ENCODE peak calls at places on chromosomes 3 and 15, in seven cellular contexts. One of them, this sample, is unnamed.

GRCh38 chr15:69697913-69698312 is 245.3 kb downstream of the RPLP1 start:
- DNase-seq in esophagus muscularis mucosa: no peak
- DNase-seq in K562: no peak
- DNase-seq in spleen: no peak
- DNase-seq in breast epithelium: no peak
- DNase-seq in transverse colon: no peak
- DNase-seq in stomach: no peak
- DNase-seq in this sample: no peak

GRCh38 chr3:78258798-78259197 is 1218.9 kb downstream of the ROBO2 start:
- DNase-seq in transverse colon: no peak
- DNase-seq in spleen: no peak
- DNase-seq in K562: no peak
- DNase-seq in stomach: no peak
- DNase-seq in esophagus muscularis mucosa: no peak
- DNase-seq in breast epithelium: no peak
- DNase-seq in this sample: no peak

GRCh38 chr15:37289109-37289765 is 188.9 kb upstream of the MEIS2 start:
- DNase-seq in breast epithelium: no peak
- DNase-seq in transverse colon: no peak
- DNase-seq in spleen: no peak
- DNase-seq in esophagus muscularis mucosa: no peak
- DNase-seq in K562: no peak
- DNase-seq in stomach: no peak
- DNase-seq in this sample: no peak

GRCh38 chr3:85838921-85839320 is 880.1 kb downstream of the CADM2 start:
- DNase-seq in transverse colon: no peak
- DNase-seq in spleen: no peak
- DNase-seq in esophagus muscularis mucosa: no peak
- DNase-seq in K562: no peak
- DNase-seq in breast epithelium: no peak
- DNase-seq in stomach: no peak
- DNase-seq in this sample: no peak

GRCh38 chr3:55884491-55885285 is 397.6 kb upstream of the WNT5A start:
- DNase-seq in stomach: no peak
- DNase-seq in breast epithelium: no peak
- DNase-seq in esophagus muscularis mucosa: no peak
- DNase-seq in transverse colon: no peak
- DNase-seq in K562: no peak
- DNase-seq in spleen: no peak
- DNase-seq in this sample: no peak

GRCh38 chr3:31159331-31160039 is 265.0 kb upstream of the GADL1 start:
- DNase-seq in breast epithelium: no peak
- DNase-seq in spleen: no peak
- DNase-seq in transverse colon: no peak
- DNase-seq in stomach: no peak
- DNase-seq in esophagus muscularis mucosa: no peak
- DNase-seq in K562: no peak
- DNase-seq in this sample: no peak

GRCh38 chr3:61996351-61996750 is 377.0 kb downstream of the FEZF2 start:
- DNase-seq in spleen: no peak
- DNase-seq in transverse colon: no peak
- DNase-seq in esophagus muscularis mucosa: no peak
- DNase-seq in K562: no peak
- DNase-seq in breast epithelium: no peak
- DNase-seq in stomach: no peak
- DNase-seq in this sample: no peak

GRCh38 chr15:35736150-35736549 is 190.2 kb upstream of the DPH6 start:
- DNase-seq in K562: no peak
- DNase-seq in stomach: peak
- DNase-seq in spleen: no peak
- DNase-seq in breast epithelium: no peak
- DNase-seq in esophagus muscularis mucosa: no peak
- DNase-seq in transverse colon: no peak
- DNase-seq in this sample: no peak

GRCh38 chr3:50759015-50759414 is 84.3 kb downstream of the DOCK3 start:
- DNase-seq in breast epithelium: no peak
- DNase-seq in transverse colon: no peak
- DNase-seq in stomach: no peak
- DNase-seq in esophagus muscularis mucosa: no peak
- DNase-seq in K562: no peak
- DNase-seq in spleen: no peak
- DNase-seq in this sample: no peak

GRCh38 chr3:172562881-172563835 is 39.9 kb upstream of the TNFSF10 start:
- DNase-seq in spleen: no peak
- DNase-seq in transverse colon: no peak
- DNase-seq in stomach: no peak
- DNase-seq in esophagus muscularis mucosa: no peak
- DNase-seq in K562: no peak
- DNase-seq in breast epithelium: no peak
- DNase-seq in this sample: no peak

GRCh38 chr15:55628369-55628730 is 40.2 kb upstream of the PYGO1 start:
- DNase-seq in K562: no peak
- DNase-seq in esophagus muscularis mucosa: no peak
- DNase-seq in stomach: no peak
- DNase-seq in spleen: no peak
- DNase-seq in breast epithelium: no peak
- DNase-seq in transverse colon: no peak
- DNase-seq in this sample: no peak

GRCh38 chr3:43246956-43247355 is 39.4 kb upstream of the SNRK start:
- DNase-seq in esophagus muscularis mucosa: peak
- DNase-seq in K562: no peak
- DNase-seq in breast epithelium: no peak
- DNase-seq in spleen: no peak
- DNase-seq in stomach: no peak
- DNase-seq in transverse colon: peak
- DNase-seq in this sample: no peak

GRCh38 chr3:127889461-127889863 is 25.6 kb upstream of the KBTBD12 start:
- DNase-seq in stomach: no peak
- DNase-seq in transverse colon: no peak
- DNase-seq in breast epithelium: no peak
- DNase-seq in spleen: no peak
- DNase-seq in esophagus muscularis mucosa: no peak
- DNase-seq in K562: no peak
- DNase-seq in this sample: no peak

GRCh38 chr3:22159004-22159695 is 408.1 kb upstream of the ZNF385D start:
- DNase-seq in K562: no peak
- DNase-seq in breast epithelium: no peak
- DNase-seq in transverse colon: no peak
- DNase-seq in stomach: no peak
- DNase-seq in esophagus muscularis mucosa: no peak
- DNase-seq in spleen: no peak
- DNase-seq in this sample: no peak

DNA sequence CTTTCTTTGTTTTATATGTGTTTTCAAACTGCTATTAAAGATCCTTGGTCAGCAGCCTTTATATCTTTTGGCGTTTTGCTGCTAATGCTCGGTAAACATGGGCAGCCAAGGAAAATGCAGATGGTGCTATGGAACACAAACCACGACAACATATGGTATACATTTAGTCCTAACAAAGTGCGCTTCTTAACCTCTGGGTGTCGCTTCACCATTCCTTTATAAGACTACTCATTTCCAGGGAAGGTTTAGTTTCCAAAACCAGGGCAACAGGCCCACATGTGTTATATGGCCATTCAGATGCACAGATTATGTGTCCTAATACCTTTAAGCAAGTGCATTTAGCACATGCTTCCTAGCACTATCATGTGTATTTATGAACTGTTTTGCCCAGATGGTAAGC is 14.7 kb downstream of the SHOX2 start:
- DNase-seq in spleen: no peak
- DNase-seq in breast epithelium: no peak
- DNase-seq in esophagus muscularis mucosa: no peak
- DNase-seq in stomach: no peak
- DNase-seq in transverse colon: no peak
- DNase-seq in K562: peak
- DNase-seq in this sample: no peak
- TF ChIP-seq CTCF in spleen: no peak
- TF ChIP-seq CTCF in breast epithelium: no peak
- TF ChIP-seq CTCF in esophagus muscularis mucosa: no peak
- TF ChIP-seq CTCF in stomach: peak
- TF ChIP-seq CTCF in transverse colon: no peak
- TF ChIP-seq CTCF in K562: peak
- TF ChIP-seq CTCF in this sample: no peak

GRCh38 chr15:34216527-34217270 is 6.8 kb upstream of the KATNBL1 start:
- DNase-seq in transverse colon: no peak
- DNase-seq in stomach: no peak
- DNase-seq in spleen: no peak
- DNase-seq in esophagus muscularis mucosa: no peak
- DNase-seq in K562: no peak
- DNase-seq in breast epithelium: no peak
- DNase-seq in this sample: no peak

GRCh38 chr15:34214135-34214534 is 4.2 kb upstream of the KATNBL1 start:
- DNase-seq in breast epithelium: no peak
- DNase-seq in stomach: no peak
- DNase-seq in K562: no peak
- DNase-seq in esophagus muscularis mucosa: no peak
- DNase-seq in spleen: no peak
- DNase-seq in transverse colon: no peak
- DNase-seq in this sample: no peak

GRCh38 chr15:34209421-34210282 is at the start of gene KATNBL1:
- DNase-seq in K562: peak
- DNase-seq in transverse colon: peak
- DNase-seq in breast epithelium: peak
- DNase-seq in spleen: peak
- DNase-seq in stomach: peak
- DNase-seq in esophagus muscularis mucosa: peak
- DNase-seq in this sample: no peak

GRCh38 chr15:34217587-34218225 is 7.1 kb upstream of the EMC4 start:
- DNase-seq in esophagus muscularis mucosa: no peak
- DNase-seq in K562: no peak
- DNase-seq in spleen: no peak
- DNase-seq in stomach: no peak
- DNase-seq in breast epithelium: no peak
- DNase-seq in transverse colon: no peak
- DNase-seq in this sample: no peak

DNA sequence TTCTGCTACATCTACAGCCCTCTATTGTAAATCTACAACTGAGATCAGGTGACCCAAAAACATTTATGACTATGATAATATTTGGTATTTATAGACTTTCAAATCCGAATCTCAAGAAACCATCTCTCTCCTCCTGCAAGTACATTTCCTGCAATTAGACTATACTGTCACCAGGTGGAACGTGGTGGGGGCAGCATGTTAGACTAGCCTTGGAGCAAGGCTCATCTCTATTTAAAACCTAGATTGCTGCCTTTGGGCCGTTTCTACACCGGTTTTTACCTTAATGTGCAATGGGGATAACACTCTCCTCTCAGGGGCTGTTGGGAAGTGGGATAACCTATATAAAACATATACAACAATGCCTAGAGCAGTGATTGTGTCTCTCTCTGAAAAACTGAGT is 3.8 kb upstream of the KATNBL1 start:
- DNase-seq in K562: no peak
- DNase-seq in stomach: no peak
- DNase-seq in transverse colon: no peak
- DNase-seq in esophagus muscularis mucosa: no peak
- DNase-seq in breast epithelium: no peak
- DNase-seq in spleen: no peak
- DNase-seq in this sample: no peak
- TF ChIP-seq POLR2AphosphoS5 in K562: no peak
- TF ChIP-seq POLR2AphosphoS5 in stomach: no peak
- TF ChIP-seq POLR2AphosphoS5 in transverse colon: no peak
- TF ChIP-seq POLR2AphosphoS5 in esophagus muscularis mucosa: no peak
- TF ChIP-seq POLR2AphosphoS5 in breast epithelium: no peak
- TF ChIP-seq POLR2AphosphoS5 in spleen: no peak
- TF ChIP-seq POLR2AphosphoS5 in this sample: no peak

GRCh38 chr3:160928183-160928718 is 172.2 kb downstream of the PPM1L start:
- DNase-seq in breast epithelium: no peak
- DNase-seq in stomach: no peak
- DNase-seq in esophagus muscularis mucosa: no peak
- DNase-seq in K562: no peak
- DNase-seq in transverse colon: no peak
- DNase-seq in spleen: no peak
- DNase-seq in this sample: no peak
- TF ChIP-seq CTCF in breast epithelium: no peak
- TF ChIP-seq CTCF in stomach: no peak
- TF ChIP-seq CTCF in esophagus muscularis mucosa: no peak
- TF ChIP-seq CTCF in K562: no peak
- TF ChIP-seq CTCF in transverse colon: no peak
- TF ChIP-seq CTCF in spleen: no peak
- TF ChIP-seq CTCF in this sample: no peak

GRCh38 chr3:9340450-9341009 is 22.3 kb upstream of the THUMPD3 start:
- DNase-seq in esophagus muscularis mucosa: no peak
- DNase-seq in stomach: no peak
- DNase-seq in K562: no peak
- DNase-seq in breast epithelium: no peak
- DNase-seq in spleen: no peak
- DNase-seq in transverse colon: no peak
- DNase-seq in this sample: no peak
- TF ChIP-seq POLR2AphosphoS5 in esophagus muscularis mucosa: no peak
- TF ChIP-seq POLR2AphosphoS5 in stomach: no peak
- TF ChIP-seq POLR2AphosphoS5 in K562: no peak
- TF ChIP-seq POLR2AphosphoS5 in breast epithelium: no peak
- TF ChIP-seq POLR2AphosphoS5 in spleen: no peak
- TF ChIP-seq POLR2AphosphoS5 in transverse colon: no peak
- TF ChIP-seq POLR2AphosphoS5 in this sample: no peak

DNA sequence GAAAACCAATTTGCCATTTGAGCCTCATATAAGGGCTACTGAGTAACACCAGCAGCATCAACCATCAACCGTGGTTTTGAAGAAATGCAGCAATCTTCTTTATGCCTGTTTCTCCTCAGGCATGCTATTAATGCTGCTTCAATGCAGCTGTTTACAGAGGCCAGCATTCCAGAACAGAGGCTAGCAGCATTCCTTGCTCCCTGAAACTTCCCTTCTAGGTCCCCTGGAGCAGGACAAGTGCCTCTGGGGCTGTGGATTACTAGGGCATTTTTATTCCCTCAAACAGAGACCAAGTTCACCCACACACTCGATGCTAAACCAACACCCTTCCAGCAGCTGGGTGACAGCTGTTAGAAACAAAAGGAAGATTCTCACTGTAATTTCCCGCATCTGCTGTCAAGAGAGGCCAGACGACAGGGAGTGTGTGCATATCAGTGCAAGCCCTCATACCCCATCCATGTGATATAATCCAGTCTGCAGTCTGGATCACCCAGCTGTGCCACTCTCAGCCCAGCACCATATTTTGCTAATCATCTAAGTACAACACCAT is 57.5 kb downstream of the HOMER2 start:
- DNase-seq in breast epithelium: no peak
- DNase-seq in esophagus muscularis mucosa: no peak
- DNase-seq in stomach: no peak
- DNase-seq in K562: no peak
- DNase-seq in transverse colon: no peak
- DNase-seq in spleen: no peak
- DNase-seq in this sample: no peak
- TF ChIP-seq CTCF in breast epithelium: no peak
- TF ChIP-seq CTCF in esophagus muscularis mucosa: no peak
- TF ChIP-seq CTCF in stomach: no peak
- TF ChIP-seq CTCF in K562: no peak
- TF ChIP-seq CTCF in transverse colon: no peak
- TF ChIP-seq CTCF in spleen: no peak
- TF ChIP-seq CTCF in this sample: no peak

DNA sequence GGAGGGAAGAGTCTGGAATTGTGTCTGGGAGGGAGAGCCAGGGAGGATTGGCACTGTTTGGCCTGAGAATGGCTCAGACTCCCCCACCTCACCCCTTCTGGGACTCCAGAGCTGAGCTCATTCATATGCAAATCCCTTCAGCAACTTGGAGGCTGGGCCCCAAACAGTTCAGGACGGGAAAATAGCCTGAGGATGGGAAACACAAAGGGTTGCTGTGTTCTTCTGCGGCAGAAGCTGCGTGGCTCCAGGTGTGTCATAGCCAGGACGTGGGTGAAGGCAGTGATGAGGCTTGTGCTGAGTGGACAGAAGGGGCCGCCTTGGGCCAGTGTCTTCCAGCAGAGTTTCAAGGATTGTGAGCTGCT is 16.6 kb downstream of the MASP1 start:
- DNase-seq in spleen: no peak
- DNase-seq in K562: no peak
- DNase-seq in stomach: no peak
- DNase-seq in breast epithelium: peak
- DNase-seq in transverse colon: no peak
- DNase-seq in esophagus muscularis mucosa: no peak
- DNase-seq in this sample: no peak
- TF ChIP-seq POLR2AphosphoS5 in spleen: no peak
- TF ChIP-seq POLR2AphosphoS5 in K562: no peak
- TF ChIP-seq POLR2AphosphoS5 in stomach: no peak
- TF ChIP-seq POLR2AphosphoS5 in breast epithelium: no peak
- TF ChIP-seq POLR2AphosphoS5 in transverse colon: no peak
- TF ChIP-seq POLR2AphosphoS5 in esophagus muscularis mucosa: no peak
- TF ChIP-seq POLR2AphosphoS5 in this sample: no peak